ENCODE peak calls at places on chromosomes 1 and 21, in six cellular contexts. O, N, T, Y, P and K are unnamed samples.

GRCh38 chr1:178530037-178530402 is 17.1 kb downstream of the TEX35 start:
- DNase-seq in O (no peak), N (peak; percentile 65), T (no peak), Y (no peak), P (no peak), K (peak; percentile 68)

GRCh38 chr1:66262233-66262632 is 271.7 kb upstream of the SGIP1 start:
- DNase-seq in O (no peak), N (peak; percentile 72), T (no peak), Y (no peak), P (no peak), K (peak; percentile 96)

GRCh38 chr1:53323316-53323715 is 4.6 kb downstream of the LRP8 start:
- DNase-seq in O (no peak), N (no peak), T (no peak), Y (no peak), P (peak; percentile 33), K (no peak)

GRCh38 chr1:208216062-208216461 is 28.1 kb downstream of the PLXNA2 start:
- DNase-seq in O (no peak), N (peak; percentile 68), T (no peak), Y (no peak), P (no peak), K (peak; percentile 53)

GRCh38 chr1:178057863-178058576 is 35.9 kb upstream of the RASAL2 start:
- DNase-seq in O (no peak), N (peak; percentile 96), T (no peak), Y (peak; percentile 64), P (no peak), K (peak; percentile 50)

GRCh38 chr1:20361805-20362381 is 71.2 kb downstream of the VWA5B1 start:
- DNase-seq in O (peak; percentile 36), N (peak; percentile 37), T (peak; percentile 32), Y (peak; percentile 27), P (no peak), K (peak; percentile 21)

GRCh38 chr1:116320846-116321245 is 52.2 kb upstream of the ATP1A1 start:
- DNase-seq in O (no peak), N (no peak), T (no peak), Y (no peak), P (no peak), K (no peak)

GRCh38 chr21:37073417-37074194 is 552 bp downstream of the TTC3 start:
- DNase-seq in O (peak; percentile 47), N (peak; percentile 37), T (peak; percentile 53), Y (peak; percentile 52), P (peak; percentile 83), K (peak; percentile 6)

GRCh38 chr1:77776007-77776725 is 3.3 kb upstream of the MIGA1 start:
- DNase-seq in O (no peak), N (no peak), T (no peak), Y (no peak), P (no peak), K (no peak)

GRCh38 chr1:203089001-203089650 is 3.3 kb upstream of the MYOG start:
- DNase-seq in O (no peak), N (no peak), T (peak; percentile 16), Y (no peak), P (no peak), K (no peak)

GRCh38 chr1:34924759-34925555 is 4.5 kb downstream of the DLGAP3 start:
- DNase-seq in O (peak; percentile 49), N (peak; percentile 73), T (peak; percentile 46), Y (peak; percentile 62), P (no peak), K (peak; percentile 26)

GRCh38 chr1:46516551-46516950 is 26.9 kb downstream of the DMBX1 start:
- DNase-seq in O (no peak), N (no peak), T (no peak), Y (no peak), P (no peak), K (no peak)

GRCh38 chr1:3742439-3743298 is 9.6 kb upstream of the CCDC27 start:
- DNase-seq in O (no peak), N (no peak), T (no peak), Y (no peak), P (peak; percentile 23), K (no peak)

GRCh38 chr1:155130272-155131006 is 2.8 kb downstream of the EFNA1 start:
- DNase-seq in O (no peak), N (no peak), T (no peak), Y (no peak), P (no peak), K (no peak)

GRCh38 chr21:38958940-38959685 is 153.4 kb downstream of the ETS2 start:
- DNase-seq in O (no peak), N (peak; percentile 78), T (no peak), Y (peak; percentile 67), P (no peak), K (peak; percentile 69)

GRCh38 chr1:86016076-86016746 is 140.4 kb downstream of the COL24A1 start:
- DNase-seq in O (no peak), N (peak; percentile 1), T (no peak), Y (no peak), P (no peak), K (no peak)

GRCh38 chr1:38334930-38335592 is 288.5 kb upstream of the POU3F1 start:
- DNase-seq in O (peak; percentile 29), N (no peak), T (no peak), Y (peak; percentile 22), P (no peak), K (no peak)